ENCODE peak calls at places on chromosome 14, in four cellular contexts. One of them, this sample, is unnamed. For H3K4me1, the result is how much of the 10 kb centered on the place peaks cover.

GRCh38 chr14:77158175-77158908 is 16.8 kb upstream of the ZDHHC22 start:
- DNase-seq in heart left ventricle: peak
- DNase-seq in transverse colon: no peak
- DNase-seq in uterus: no peak
- DNase-seq in this sample: peak

GRCh38 chr14:99205086-99205688 is 66.8 kb downstream of the BCL11B start:
- DNase-seq in uterus: no peak
- DNase-seq in heart left ventricle: no peak
- DNase-seq in transverse colon: no peak
- DNase-seq in this sample: no peak

GRCh38 chr14:100445436-100446088 is 122.4 kb downstream of the SLC25A47 start:
- DNase-seq in heart left ventricle: no peak
- DNase-seq in transverse colon: no peak
- DNase-seq in uterus: no peak
- DNase-seq in this sample: no peak

GRCh38 chr14:35821546-35822411 is 4.4 kb upstream of the BRMS1L start:
- DNase-seq in heart left ventricle: no peak
- DNase-seq in uterus: no peak
- DNase-seq in transverse colon: no peak
- DNase-seq in this sample: no peak

GRCh38 chr14:52121441-52121840 is 52.6 kb upstream of the NID2 start:
- DNase-seq in heart left ventricle: no peak
- DNase-seq in transverse colon: no peak
- DNase-seq in uterus: no peak
- DNase-seq in this sample: no peak

GRCh38 chr14:31137214-31137889 is 70.2 kb downstream of the HECTD1 start:
- DNase-seq in transverse colon: no peak
- DNase-seq in heart left ventricle: no peak
- DNase-seq in uterus: no peak
- DNase-seq in this sample: no peak

GRCh38 chr14:73237219-73237785 is at the start of gene PAPLN:
- DNase-seq in heart left ventricle: no peak
- DNase-seq in transverse colon: peak
- DNase-seq in uterus: peak
- DNase-seq in this sample: peak

GRCh38 chr14:88542857-88543795 is 11.7 kb downstream of the PTPN21 start:
- DNase-seq in uterus: no peak
- DNase-seq in heart left ventricle: no peak
- DNase-seq in transverse colon: peak
- DNase-seq in this sample: no peak

GRCh38 chr14:105065280-105066228 is at the start of gene GPR132:
- DNase-seq in transverse colon: peak
- DNase-seq in heart left ventricle: no peak
- DNase-seq in uterus: no peak
- DNase-seq in this sample: peak
- TF ChIP-seq POLR2A in transverse colon: peak
- TF ChIP-seq POLR2A in heart left ventricle: no peak
- TF ChIP-seq POLR2A in uterus: no peak
- TF ChIP-seq POLR2A in this sample: peak

DNA sequence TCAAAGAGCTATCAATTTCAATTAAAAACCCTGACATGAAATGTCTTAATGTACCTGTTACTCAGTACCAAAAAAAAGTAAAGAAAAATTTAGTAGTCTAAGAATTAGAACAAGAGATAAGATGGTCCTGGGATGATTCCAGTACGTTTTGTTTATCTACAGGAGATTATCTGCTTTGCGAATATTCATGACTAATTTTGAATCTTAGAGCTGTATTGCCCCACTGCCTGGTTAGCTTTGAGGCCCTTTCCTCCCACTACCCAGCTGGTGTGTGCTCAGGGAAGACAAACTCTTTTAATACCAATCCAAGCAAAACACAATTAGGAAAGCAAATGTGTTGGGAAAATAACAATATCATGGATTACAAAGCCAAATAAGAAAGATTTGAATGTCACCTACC is 263.5 kb downstream of the FOXG1 start:
- DNase-seq in heart left ventricle: no peak
- DNase-seq in uterus: no peak
- DNase-seq in transverse colon: no peak
- DNase-seq in this sample: no peak
- H3K4me1 ChIP-seq in heart left ventricle: under half
- H3K4me1 ChIP-seq in uterus: under half
- H3K4me1 ChIP-seq in transverse colon: under half
- H3K4me1 ChIP-seq in this sample: under half

DNA sequence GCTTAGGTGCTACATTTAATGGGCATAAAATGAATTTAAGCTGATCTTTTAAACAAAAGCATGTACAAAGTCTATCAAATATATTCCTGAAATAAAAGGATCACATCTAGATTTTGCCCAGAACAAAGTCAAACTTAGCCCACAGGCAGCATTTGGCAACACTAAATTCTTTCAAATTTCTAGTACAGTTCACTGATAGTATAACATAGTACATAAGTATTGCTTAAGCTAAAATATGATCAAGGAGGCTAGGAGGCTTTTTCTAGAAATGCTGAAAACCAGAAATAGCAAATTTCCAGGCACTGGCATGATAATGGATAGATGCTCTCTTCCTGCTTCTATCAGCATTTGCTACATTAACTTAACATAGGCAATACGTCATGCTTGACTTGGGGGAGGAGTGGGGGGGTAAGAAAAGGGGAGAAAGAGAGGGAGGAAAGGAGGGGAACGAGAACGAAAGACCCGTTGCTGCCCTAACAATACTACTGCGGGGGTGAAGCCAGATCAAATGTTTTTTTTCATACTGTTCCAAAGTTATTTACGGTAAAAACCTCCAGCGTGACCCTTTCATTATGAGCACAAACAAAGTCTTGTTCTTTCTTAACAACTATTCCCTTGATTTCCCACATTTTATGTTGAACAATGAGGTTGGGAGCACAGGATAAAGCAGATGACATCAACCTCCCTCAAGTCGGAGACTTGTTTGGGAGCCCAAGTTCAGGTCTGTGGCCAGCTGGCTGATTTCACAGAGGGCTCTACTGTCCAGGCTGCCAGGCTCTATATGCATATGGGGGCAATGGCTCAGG is 10.6 kb downstream of the TMED10 start:
- DNase-seq in transverse colon: no peak
- DNase-seq in uterus: no peak
- DNase-seq in heart left ventricle: no peak
- DNase-seq in this sample: no peak
- TF ChIP-seq CTCF in transverse colon: no peak
- TF ChIP-seq CTCF in uterus: no peak
- TF ChIP-seq CTCF in heart left ventricle: no peak
- TF ChIP-seq CTCF in this sample: no peak

GRCh38 chr14:96391293-96392118 is 422 bp upstream of the AK7 start:
- DNase-seq in uterus: peak
- DNase-seq in transverse colon: peak
- DNase-seq in heart left ventricle: peak
- DNase-seq in this sample: peak
- TF ChIP-seq POLR2A in uterus: no peak
- TF ChIP-seq POLR2A in transverse colon: peak
- TF ChIP-seq POLR2A in heart left ventricle: no peak
- TF ChIP-seq POLR2A in this sample: no peak